ENCODE peak calls at places on chromosomes 16 and 17, in five cellular contexts. X is HCT116, V is GM23338, L is upper lobe of left lung, Z is Panc1. W is an unnamed sample.

GRCh38 chr17:39962642-39963220 is at the start of gene GSDMA:
- ATAC-seq in V (no peak), Z (no peak), L (no peak), X (no peak), W (no peak)

GRCh38 chr17:51540151-51540550 is 279.8 kb downstream of the UTP18 start:
- ATAC-seq in Z (peak), L (no peak), V (no peak), X (peak), W (no peak)

GRCh38 chr16:25411376-25412081 is 153.9 kb upstream of the ZKSCAN2 start:
- ATAC-seq in X (no peak), Z (no peak), L (no peak), V (peak), W (no peak)

GRCh38 chr17:9217151-9218067 is 196.1 kb downstream of the NTN1 start:
- ATAC-seq in Z (no peak), V (no peak), L (peak), X (no peak), W (peak)

GRCh38 chr16:79361132-79361751 is 239.3 kb downstream of the MAF start:
- ATAC-seq in V (no peak), Z (no peak), L (no peak), X (no peak), W (no peak)

GRCh38 chr17:16100737-16101400 is 101.2 kb downstream of the TTC19 start:
- ATAC-seq in X (peak), L (no peak), Z (peak), V (no peak), W (no peak)

GRCh38 chr16:648786-649589 is at the start of gene WDR90:
- ATAC-seq in X (peak), Z (peak), L (peak), V (peak), W (peak)

GRCh38 chr17:29046440-29046839 is 3.5 kb downstream of the PIPOX start:
- ATAC-seq in X (no peak), V (no peak), L (no peak), Z (no peak), W (no peak)

GRCh38 chr16:30104090-30104489 is 8.1 kb upstream of the YPEL3 start:
- ATAC-seq in Z (no peak), L (no peak), X (peak), V (no peak), W (no peak)

GRCh38 chr17:46121165-46121764 is 72.0 kb downstream of the KANSL1 start:
- ATAC-seq in Z (no peak), L (no peak), V (no peak), X (no peak), W (no peak)

GRCh38 chr16:67278773-67279295 is 498 bp upstream of the PLEKHG4 start:
- ATAC-seq in X (peak), V (peak), L (peak), Z (peak), W (peak)

GRCh38 chr16:46822270-46822669 is 8.7 kb downstream of the C16orf87 start:
- ATAC-seq in Z (no peak), L (no peak), X (no peak), V (no peak), W (no peak)

GRCh38 chr17:60525347-60525623 is 757 bp downstream of the APPBP2 start:
- ATAC-seq in V (no peak), X (peak), L (peak), Z (peak), W (peak)

GRCh38 chr17:74881073-74881472 is 8.3 kb upstream of the FDXR start:
- ATAC-seq in Z (no peak), X (no peak), V (peak), L (no peak), W (no peak)

GRCh38 chr16:68760671-68761275 is 23.7 kb downstream of the CDH1 start:
- ATAC-seq in L (no peak), X (peak), Z (peak), V (no peak), W (no peak)

GRCh38 chr16:23712976-23713375 is at the start of gene ERN2:
- ATAC-seq in X (no peak), V (peak), L (no peak), Z (no peak), W (no peak)

GRCh38 chr17:82356028-82356427 is 3.0 kb upstream of the TEX19 start:
- ATAC-seq in V (no peak), X (no peak), L (peak), Z (no peak), W (no peak)

GRCh38 chr17:41635121-41636097 is 11.0 kb upstream of the KRT17 start:
- ATAC-seq in Z (peak), X (no peak), V (peak), L (no peak), W (no peak)

GRCh38 chr17:52923658-52924057 is 765.1 kb upstream of the CA10 start:
- ATAC-seq in V (no peak), L (no peak), X (no peak), Z (no peak), W (no peak)

GRCh38 chr16:64421515-64421914 is 700.3 kb downstream of the CDH11 start:
- ATAC-seq in L (no peak), Z (no peak), X (no peak), V (no peak), W (no peak)

GRCh38 chr16:66886346-66886745 is 6.0 kb downstream of the PDP2 start:
- ATAC-seq in Z (no peak), X (no peak), L (no peak), V (no peak), W (no peak)

GRCh38 chr17:7673239-7673638 is 14.1 kb downstream of the TP53 start:
- ATAC-seq in X (no peak), V (no peak), Z (no peak), L (no peak), W (no peak)
- TF ChIP-seq CTCF in X (no peak), V (peak), Z (no peak), L (no peak), W (no peak)

GRCh38 chr16:54283735-54284318 is 2.8 kb downstream of the IRX3 start:
- ATAC-seq in V (no peak), X (no peak), L (no peak), Z (no peak), W (no peak)
- H3K4me3 ChIP-seq in V (peak), X (no peak), L (no peak), Z (peak), W (peak)

GRCh38 chr17:5531019-5531418 is 44.7 kb downstream of the MIS12 start:
- ATAC-seq in V (no peak), L (no peak), X (no peak), Z (no peak), W (no peak)

GRCh38 chr17:5523249-5523648 is 36.9 kb downstream of the MIS12 start:
- ATAC-seq in Z (no peak), V (no peak), X (no peak), L (no peak), W (no peak)

GRCh38 chr17:5530265-5530782 is 44.0 kb downstream of the MIS12 start:
- ATAC-seq in X (no peak), L (no peak), Z (no peak), V (no peak), W (no peak)

GRCh38 chr17:5527647-5528250 is 41.4 kb downstream of the MIS12 start:
- ATAC-seq in L (no peak), V (peak), X (no peak), Z (peak), W (no peak)

GRCh38 chr17:5526821-5527598 is 40.6 kb downstream of the MIS12 start:
- ATAC-seq in V (no peak), X (peak), Z (peak), L (peak), W (peak)
- TF ChIP-seq POLR2AphosphoS5 in V (no peak), X (no peak), Z (no peak), L (no peak), W (peak)

GRCh38 chr16:84647830-84648594 is at the start of gene KLHL36:
- ATAC-seq in V (peak), Z (peak), X (peak), L (peak), W (peak)
- TF ChIP-seq CTCF in V (no peak), Z (no peak), X (no peak), L (no peak), W (no peak)

GRCh38 chr16:27317320-27317719 is 3.5 kb downstream of the IL4R start:
- ATAC-seq in X (no peak), Z (no peak), L (no peak), V (no peak), W (no peak)
- H3K4me3 ChIP-seq in X (no peak), Z (no peak), L (no peak), V (no peak), W (peak)

W was measured in gastroesophageal sphincter.